ENCODE peak calls at places on chromosomes 5 and 9, in four cellular contexts. C, V, F and Y are unnamed samples.
A peak's percentile ranks its signal among the peaks of the same experiment; 100 is the strongest.

GRCh38 chr9:97109194-97109811 is 70.4 kb upstream of the CTSV start:
- DNase-seq in C (no peak), F (no peak), V (peak; percentile 18), Y (peak; percentile 35)

GRCh38 chr9:35954942-35955546 is 2.9 kb downstream of the OR2S2 start:
- DNase-seq in V (peak; percentile 52), F (peak; percentile 47), C (peak; percentile 9), Y (peak; percentile 79)

GRCh38 chr9:86242012-86242411 is 17.4 kb downstream of the C9orf153 start:
- DNase-seq in V (no peak), F (no peak), C (no peak), Y (no peak)

GRCh38 chr9:75378036-75378435 is 289.7 kb downstream of the OSTF1 start:
- DNase-seq in C (no peak), V (peak; percentile 65), F (no peak), Y (peak; percentile 88)

GRCh38 chr5:39801306-39801705 is 376.5 kb upstream of the DAB2 start:
- DNase-seq in F (no peak), V (no peak), C (no peak), Y (no peak)

GRCh38 chr9:115591584-115591984 is 473.6 kb upstream of the TNC start:
- DNase-seq in V (peak; percentile 58), C (no peak), F (no peak), Y (peak; percentile 99)

GRCh38 chr5:145752947-145753346 is 82.2 kb downstream of the PRELID2 start:
- DNase-seq in F (no peak), V (no peak), C (no peak), Y (peak; percentile 49)

GRCh38 chr9:5587024-5587423 is 41.9 kb upstream of the RIC1 start:
- DNase-seq in F (no peak), V (no peak), C (no peak), Y (peak; percentile 78)

GRCh38 chr9:69655065-69655464 is 17.1 kb downstream of the APBA1 start:
- DNase-seq in V (no peak), F (no peak), C (no peak), Y (no peak)

GRCh38 chr5:124034963-124035362 is 523.0 kb downstream of the CSNK1G3 start:
- DNase-seq in V (no peak), C (no peak), F (no peak), Y (no peak)

GRCh38 chr9:87237337-87237736 is 260.3 kb upstream of the DAPK1 start:
- DNase-seq in F (no peak), V (no peak), C (no peak), Y (no peak)

GRCh38 chr5:141483842-141484241 is 988 bp upstream of the PCDHGC4 start:
- DNase-seq in V (no peak), C (no peak), F (no peak), Y (no peak)

GRCh38 chr9:95148121-95148520 is 169.4 kb downstream of the FANCC start:
- DNase-seq in F (no peak), V (no peak), C (no peak), Y (no peak)

GRCh38 chr9:98375138-98375726 is 119.8 kb upstream of the TBC1D2 start:
- DNase-seq in F (no peak), C (no peak), V (no peak), Y (peak; percentile 80)

GRCh38 chr5:109611505-109611904 is 78.2 kb upstream of the MAN2A1 start:
- DNase-seq in F (no peak), C (no peak), V (no peak), Y (no peak)